ENCODE peak calls at places on chromosomes 4 and X, in five cellular contexts. U is stimulated activated CD8-positive, alpha-beta memory T cell treated with anti-CD3 and anti-CD28 coated beads, Interleukin-7, amount 100 ng/mL, for 24 hours; D is HTR-8/SVneo; F is H7; T is ecto neural progenitor cell. J is an unnamed sample.

GRCh38 chrX:26146024-26146423 is 7.9 kb downstream of the MAGEB18 start:
- DNase-seq in T (no peak), F (no peak), D (no peak), U (no peak), J (no peak)

GRCh38 chr4:8182858-8183725 is 16.0 kb upstream of the SH3TC1 start:
- DNase-seq in T (no peak), F (peak), U (no peak), D (peak), J (no peak)

GRCh38 chr4:24655971-24656370 is 71.6 kb upstream of the DHX15 start:
- DNase-seq in T (no peak), F (no peak), U (no peak), D (no peak), J (no peak)

GRCh38 chr4:75327804-75328512 is 186.2 kb downstream of the RCHY1 start:
- DNase-seq in F (no peak), T (no peak), D (no peak), U (no peak), J (no peak)

GRCh38 chr4:7214359-7214758 is 22.0 kb downstream of the SORCS2 start:
- DNase-seq in U (no peak), T (no peak), D (no peak), F (no peak), J (no peak)

GRCh38 chr4:1883583-1883982 is 12.4 kb downstream of the NSD2 start:
- DNase-seq in D (no peak), U (no peak), F (no peak), T (no peak), J (no peak)

GRCh38 chrX:120309873-120310730 is 1.2 kb downstream of the TMEM255A start:
- DNase-seq in T (peak), U (no peak), D (no peak), F (no peak), J (no peak)

GRCh38 chrX:149286940-149287349 is 218.2 kb downstream of the IDS start:
- DNase-seq in U (no peak), F (peak), T (peak), D (peak), J (peak)

GRCh38 chr4:4327652-4328121 is 37.6 kb downstream of the ZBTB49 start:
- DNase-seq in D (no peak), T (peak), F (peak), U (no peak), J (no peak)

GRCh38 chrX:129565046-129565649 is 25.1 kb downstream of the OCRL start:
- DNase-seq in D (no peak), U (no peak), F (peak), T (no peak), J (no peak)

GRCh38 chrX:12425496-12425895 is 287.2 kb downstream of the FRMPD4 start:
- DNase-seq in F (no peak), T (no peak), D (no peak), U (no peak), J (no peak)

GRCh38 chrX:134604701-134605271 is 53.5 kb downstream of the PLAC1 start:
- DNase-seq in T (no peak), D (no peak), F (no peak), U (no peak), J (no peak)

GRCh38 chrX:373641-374471 is 12.9 kb downstream of the PPP2R3B start:
- DNase-seq in F (peak), D (peak), T (peak), U (no peak), J (peak)

GRCh38 chrX:37818031-37818430 is 29.3 kb downstream of the DYNLT3 start:
- DNase-seq in U (no peak), T (no peak), D (no peak), F (no peak), J (peak)